ENCODE peak calls at places on chromosomes 2 and 18, in ten cellular contexts. X, A, C, V, G, P, F, R, Q and Z are unnamed samples.

GRCh38 chr2:45567974-45568789 is 42.9 kb downstream of the SRBD1 start:
- DNase-seq in X (no peak), A (no peak), C (peak; percentile 38), V (peak; percentile 59), G (peak; percentile 28), P (peak; percentile 7), F (peak; percentile 40), R (peak; percentile 77), Q (no peak), Z (peak; percentile 59)

GRCh38 chr2:26356771-26357170 is 10.2 kb upstream of the ADGRF3 start:
- DNase-seq in X (no peak), A (no peak), C (no peak), V (no peak), G (peak; percentile 40), P (peak; percentile 21), F (no peak), R (no peak), Q (no peak), Z (no peak)

GRCh38 chr2:39724828-39725144 is 54.3 kb downstream of the THUMPD2 start:
- DNase-seq in X (no peak), A (no peak), C (no peak), V (no peak), G (peak; percentile 79), P (no peak), F (no peak), R (no peak), Q (no peak), Z (no peak)

GRCh38 chr2:47309952-47310800 is 92.8 kb upstream of the MSH2 start:
- DNase-seq in X (no peak), A (peak; percentile 64), C (peak; percentile 59), V (peak; percentile 78), G (peak; percentile 64), P (peak; percentile 51), F (peak; percentile 76), R (peak; percentile 18), Q (no peak), Z (peak; percentile 47)

GRCh38 chr18:62102221-62102620 is 84.6 kb downstream of the PIGN start:
- DNase-seq in X (no peak), A (no peak), C (no peak), V (no peak), G (no peak), P (no peak), F (no peak), R (no peak), Q (no peak), Z (no peak)

GRCh38 chr2:174335605-174336402 is 1.1 kb downstream of the SP9 start:
- DNase-seq in X (peak; percentile 63), A (peak; percentile 36), C (no peak), V (no peak), G (peak; percentile 42), P (no peak), F (no peak), R (no peak), Q (no peak), Z (no peak)

GRCh38 chr18:8162797-8163196 is 446.4 kb upstream of the RAB12 start:
- DNase-seq in X (no peak), A (no peak), C (no peak), V (no peak), G (no peak), P (no peak), F (no peak), R (no peak), Q (no peak), Z (no peak)

GRCh38 chr2:60926751-60927568 is 45.6 kb downstream of the REL start:
- DNase-seq in X (no peak), A (peak; percentile 87), C (no peak), V (peak; percentile 63), G (peak; percentile 21), P (peak; percentile 70), F (peak; percentile 23), R (no peak), Q (no peak), Z (peak; percentile 59)

GRCh38 chr18:48161911-48162698 is 231.6 kb upstream of the SMAD2 start:
- DNase-seq in X (no peak), A (no peak), C (no peak), V (no peak), G (peak; percentile 15), P (no peak), F (no peak), R (no peak), Q (no peak), Z (no peak)

GRCh38 chr2:101766871-101767739 is 69.6 kb downstream of the MAP4K4 start:
- DNase-seq in X (no peak), A (peak; percentile 96), C (peak; percentile 96), V (peak; percentile 89), G (peak; percentile 100), P (peak; percentile 93), F (peak; percentile 96), R (peak; percentile 22), Q (no peak), Z (peak; percentile 92)

GRCh38 chr2:203533696-203534471 is 1.2 kb downstream of the RAPH1 start:
- DNase-seq in X (no peak), A (peak; percentile 91), C (peak; percentile 77), V (peak; percentile 77), G (peak; percentile 87), P (peak; percentile 78), F (peak; percentile 89), R (peak; percentile 41), Q (no peak), Z (peak; percentile 73)
- H3K4me3 ChIP-seq in X (peak overlapping the region; percentile 82), A (peak overlapping the region; percentile 68), C (peak overlapping the region; percentile 95), V (peak overlapping the region; percentile 95), G (peak overlapping the region; percentile 95), P (peak overlapping the region; percentile 58), F (peak overlapping the region; percentile 67), R (peak overlapping the region; percentile 90), Q (peak overlapping the region; percentile 94), Z (peak overlapping the region; percentile 76)

GRCh38 chr2:187617925-187618324 is 63.7 kb upstream of the TFPI start:
- DNase-seq in X (no peak), A (no peak), C (no peak), V (no peak), G (peak; percentile 7), P (peak; percentile 0), F (no peak), R (no peak), Q (no peak), Z (no peak)

GRCh38 chr2:187612857-187613256 is 58.6 kb upstream of the TFPI start:
- DNase-seq in X (no peak), A (no peak), C (no peak), V (no peak), G (no peak), P (no peak), F (no peak), R (no peak), Q (no peak), Z (no peak)

GRCh38 chr2:187617120-187617519 is 62.9 kb upstream of the TFPI start:
- DNase-seq in X (no peak), A (no peak), C (no peak), V (peak; percentile 7), G (no peak), P (no peak), F (peak; percentile 39), R (no peak), Q (no peak), Z (no peak)

GRCh38 chr2:187614756-187615155 is 60.5 kb upstream of the TFPI start:
- DNase-seq in X (no peak), A (peak; percentile 21), C (peak; percentile 59), V (peak; percentile 37), G (peak; percentile 77), P (peak; percentile 58), F (peak; percentile 78), R (no peak), Q (no peak), Z (peak; percentile 35)

DNA sequence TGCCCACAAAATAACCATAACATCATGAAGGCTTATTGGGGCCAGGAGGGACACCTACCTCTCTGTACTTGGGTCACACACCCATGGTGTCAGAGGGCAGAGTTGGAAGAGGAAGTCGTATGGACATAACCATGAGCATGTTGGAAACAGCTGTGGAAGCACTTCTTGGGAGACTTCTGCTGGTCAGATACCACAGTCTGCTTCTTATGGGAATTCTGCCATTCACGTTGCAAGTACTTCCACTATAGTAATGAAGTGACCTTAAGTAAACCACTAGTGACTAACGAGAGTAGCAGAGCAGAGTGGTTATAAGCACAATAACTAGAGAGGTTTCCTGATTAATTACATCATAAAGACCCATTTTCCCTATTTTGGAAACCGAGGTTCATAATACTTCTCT is 61.1 kb upstream of the TFPI start:
- DNase-seq in X (no peak), A (peak; percentile 4), C (no peak), V (no peak), G (peak; percentile 11), P (no peak), F (peak; percentile 24), R (no peak), Q (no peak), Z (no peak)
- TF ChIP-seq CTCF in X (no peak), A (no peak), C (no peak), V (no peak), G (no peak), P (no peak), F (no peak), R (no peak), Q (no peak), Z (no peak)

GRCh38 chr2:99789851-99790250 is 300.0 kb upstream of the REV1 start:
- DNase-seq in X (no peak), A (no peak), C (no peak), V (no peak), G (no peak), P (peak; percentile 48), F (no peak), R (no peak), Q (no peak), Z (no peak)

GRCh38 chr2:99784946-99785345 is 295.1 kb upstream of the REV1 start:
- DNase-seq in X (no peak), A (no peak), C (no peak), V (no peak), G (no peak), P (no peak), F (no peak), R (no peak), Q (no peak), Z (no peak)

GRCh38 chr2:99787762-99788382 is 298.1 kb upstream of the REV1 start:
- DNase-seq in X (no peak), A (no peak), C (no peak), V (no peak), G (no peak), P (peak; percentile 48), F (no peak), R (no peak), Q (no peak), Z (no peak)

GRCh38 chr2:99784282-99784681 is 294.5 kb upstream of the REV1 start:
- DNase-seq in X (no peak), A (no peak), C (no peak), V (no peak), G (no peak), P (no peak), F (no peak), R (no peak), Q (no peak), Z (no peak)

DNA sequence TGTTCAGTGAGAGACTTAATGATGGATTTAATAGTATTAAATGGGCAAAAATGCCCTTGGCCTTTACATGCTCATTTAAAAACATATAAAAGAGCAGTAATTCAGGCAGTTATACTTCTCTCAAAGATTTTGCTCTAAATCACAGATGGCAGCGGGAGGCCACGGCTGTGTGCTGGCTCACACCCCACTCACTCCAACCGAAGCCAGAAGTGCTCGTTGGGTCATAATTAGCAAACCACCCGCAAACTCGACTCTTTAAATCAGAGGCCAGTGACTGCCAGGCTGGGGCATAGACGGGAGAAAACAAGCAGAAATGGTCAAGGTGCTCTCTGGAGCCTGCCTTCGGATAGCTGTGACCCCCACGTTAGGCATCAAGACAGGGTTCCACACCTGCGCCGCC is 297.2 kb upstream of the REV1 start:
- DNase-seq in X (no peak), A (no peak), C (no peak), V (no peak), G (no peak), P (no peak), F (no peak), R (no peak), Q (no peak), Z (no peak)
- H3K4me3 ChIP-seq in X (no peak overlapping the region), A (no peak overlapping the region), C (no peak overlapping the region), V (no peak overlapping the region), G (no peak overlapping the region), P (no peak overlapping the region), F (no peak overlapping the region), R (no peak overlapping the region), Q (no peak overlapping the region), Z (no peak overlapping the region)

GRCh38 chr18:34867520-34867919 is 157.4 kb downstream of the DTNA start:
- DNase-seq in X (no peak), A (no peak), C (no peak), V (peak; percentile 43), G (no peak), P (no peak), F (peak; percentile 32), R (peak; percentile 10), Q (no peak), Z (peak; percentile 29)
- TF ChIP-seq CTCF in X (no peak), A (peak; percentile 17), C (peak; percentile 29), V (peak; percentile 38), G (peak; percentile 32), P (no peak), F (peak; percentile 22), R (peak; percentile 61), Q (peak; percentile 39), Z (no peak)